ENCODE peak calls at places on chromosomes 3 and 15, in nine cellular contexts. Q is neural progenitor cell, K is fibroblast of mammary gland, S is transverse colon, T is astrocyte of the cerebellum, E is fibroblast of pulmonary artery, D is fibroblast of lung, J is ovary, I is dorsolateral prefrontal cortex. M is an unnamed sample.

GRCh38 chr15:74381481-74381880 is 14.0 kb upstream of the CYP11A1 start:
- DNase-seq in Q (no peak), K (no peak), S (no peak), T (no peak), E (no peak), D (no peak), J (no peak), I (no peak), M (no peak)

GRCh38 chr3:128313181-128313725 is 153.4 kb downstream of the DNAJB8 start:
- DNase-seq in Q (no peak), K (no peak), S (no peak), T (no peak), E (no peak), D (no peak), J (no peak), I (no peak), M (no peak)

GRCh38 chr3:121482651-121483050 is 63.1 kb downstream of the POLQ start:
- DNase-seq in Q (no peak), K (peak), S (no peak), T (peak), E (peak), D (peak), J (no peak), I (no peak), M (peak)

GRCh38 chr3:190807719-190808375 is 54.6 kb downstream of the GMNC start:
- DNase-seq in Q (no peak), K (peak), S (no peak), T (no peak), E (peak), D (no peak), J (peak), I (peak), M (no peak)

GRCh38 chr3:140276698-140277097 is 341.7 kb downstream of the CLSTN2 start:
- DNase-seq in Q (peak), K (peak), S (no peak), T (no peak), E (peak), D (peak), J (no peak), I (no peak), M (no peak)

GRCh38 chr3:141020139-141020940 is 30.8 kb upstream of the SPSB4 start:
- DNase-seq in Q (no peak), K (peak), S (no peak), T (peak), E (no peak), D (peak), J (no peak), I (no peak), M (no peak)

GRCh38 chr3:160758929-160759577 is 3.0 kb downstream of the PPM1L start:
- DNase-seq in Q (no peak), K (no peak), S (no peak), T (no peak), E (no peak), D (no peak), J (no peak), I (no peak), M (no peak)

GRCh38 chr15:81877533-81878227 is 168.1 kb downstream of the MEX3B start:
- DNase-seq in Q (peak), K (no peak), S (no peak), T (no peak), E (no peak), D (no peak), J (no peak), I (no peak), M (no peak)

GRCh38 chr3:32146669-32147315 is 40.4 kb downstream of the GPD1L start:
- DNase-seq in Q (no peak), K (no peak), S (no peak), T (no peak), E (no peak), D (no peak), J (no peak), I (no peak), M (no peak)

GRCh38 chr15:89112341-89112971 is 24.2 kb downstream of the ABHD2 start:
- DNase-seq in Q (no peak), K (peak), S (peak), T (no peak), E (no peak), D (peak), J (no peak), I (no peak), M (no peak)

GRCh38 chr15:77013786-77014136 is 18.8 kb downstream of the PSTPIP1 start:
- DNase-seq in Q (no peak), K (no peak), S (peak), T (no peak), E (no peak), D (no peak), J (no peak), I (no peak), M (no peak)

GRCh38 chr3:143755978-143756377 is 92.3 kb downstream of the SLC9A9 start:
- DNase-seq in Q (no peak), K (no peak), S (no peak), T (no peak), E (no peak), D (no peak), J (no peak), I (no peak), M (no peak)

GRCh38 chr3:143751643-143752178 is 96.6 kb downstream of the SLC9A9 start:
- DNase-seq in Q (no peak), K (no peak), S (no peak), T (no peak), E (no peak), D (no peak), J (no peak), I (no peak), M (no peak)

GRCh38 chr3:143754090-143754489 is 94.2 kb downstream of the SLC9A9 start:
- DNase-seq in Q (no peak), K (no peak), S (no peak), T (no peak), E (no peak), D (no peak), J (no peak), I (no peak), M (no peak)

GRCh38 chr3:143750856-143751255 is 97.4 kb downstream of the SLC9A9 start:
- DNase-seq in Q (no peak), K (no peak), S (no peak), T (no peak), E (no peak), D (no peak), J (no peak), I (no peak), M (no peak)

GRCh38 chr3:143753456-143753855 is 94.8 kb downstream of the SLC9A9 start:
- DNase-seq in Q (no peak), K (no peak), S (no peak), T (no peak), E (no peak), D (no peak), J (no peak), I (no peak), M (no peak)
- H3K4me3 ChIP-seq in Q (no peak), K (no peak), S (no peak), T (no peak), E (no peak), D (no peak), J (no peak), I (no peak), M (no peak)

DNA sequence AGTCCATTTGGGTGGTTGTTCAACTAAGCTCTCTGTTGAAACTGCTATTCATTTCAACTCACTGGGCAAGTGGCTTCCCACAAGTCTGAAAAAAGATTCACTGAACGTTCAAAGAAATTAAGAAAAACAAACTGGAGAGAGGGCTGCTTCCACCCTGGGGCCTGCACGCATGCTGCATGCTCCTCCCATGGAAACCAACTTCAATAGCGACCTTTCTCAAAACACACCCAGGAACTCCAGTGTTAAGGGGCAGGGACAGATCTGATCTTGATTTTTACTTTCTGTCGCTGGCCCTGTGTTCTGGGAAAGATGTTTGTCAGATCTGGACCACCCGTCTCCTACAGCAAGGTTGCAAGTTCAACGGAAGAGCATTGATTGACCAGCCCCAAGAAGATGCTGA is 124.1 kb upstream of the IGF1R start:
- DNase-seq in Q (no peak), K (no peak), S (no peak), T (no peak), E (no peak), D (no peak), J (no peak), I (no peak), M (no peak)
- TF ChIP-seq CTCF in Q (no peak), K (no peak), S (no peak), T (no peak), E (no peak), D (no peak), J (no peak), I (no peak), M (no peak)

GRCh38 chr15:68272797-68273271 is 4.7 kb upstream of the FEM1B start:
- DNase-seq in Q (no peak), K (peak), S (no peak), T (no peak), E (peak), D (peak), J (no peak), I (no peak), M (no peak)

GRCh38 chr15:68276668-68277067 is 877 bp upstream of the FEM1B start:
- DNase-seq in Q (no peak), K (no peak), S (no peak), T (no peak), E (no peak), D (no peak), J (no peak), I (no peak), M (no peak)

GRCh38 chr15:68277131-68277604 is 377 bp upstream of the FEM1B start:
- DNase-seq in Q (peak), K (peak), S (peak), T (peak), E (peak), D (peak), J (no peak), I (peak), M (no peak)

GRCh38 chr15:68274184-68274848 is 3.2 kb upstream of the FEM1B start:
- DNase-seq in Q (no peak), K (no peak), S (no peak), T (no peak), E (no peak), D (no peak), J (no peak), I (no peak), M (no peak)

DNA sequence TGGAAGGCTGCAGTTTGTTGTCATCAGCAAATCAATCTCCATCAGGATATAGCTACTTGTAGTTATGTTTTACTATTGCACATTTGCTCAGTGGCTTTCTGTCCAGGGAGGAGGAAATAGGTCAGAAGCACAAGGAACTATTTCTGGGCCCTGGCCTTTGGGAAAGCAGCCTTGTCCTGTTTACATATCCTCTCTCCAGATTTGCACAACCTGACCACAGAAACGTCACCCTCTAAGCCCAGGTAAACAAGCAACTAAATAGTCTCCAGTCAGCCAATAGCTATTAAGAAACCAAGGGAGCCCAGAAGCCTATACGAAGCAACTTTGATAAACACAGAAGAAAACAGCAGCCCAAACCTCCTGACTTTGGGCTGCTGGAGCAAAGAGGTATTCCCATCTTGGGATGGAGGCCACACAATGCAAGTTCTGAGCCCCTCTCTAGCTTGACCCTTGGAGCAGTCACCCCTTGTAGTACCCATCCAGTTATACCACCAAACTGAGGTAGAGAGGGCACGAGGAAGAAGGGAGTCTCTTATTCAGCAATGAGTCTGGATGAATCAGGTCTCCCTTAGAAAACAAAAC is 2.3 kb upstream of the FEM1B start:
- DNase-seq in Q (no peak), K (no peak), S (no peak), T (no peak), E (no peak), D (no peak), J (no peak), I (no peak), M (no peak)
- H3K4me3 ChIP-seq in Q (no peak), K (no peak), S (no peak), T (no peak), E (no peak), D (no peak), J (no peak), I (no peak), M (no peak)

GRCh38 chr3:10553586-10554235 is 48.3 kb upstream of the ATP2B2 start:
- DNase-seq in Q (peak), K (no peak), S (no peak), T (no peak), E (peak), D (peak), J (no peak), I (no peak), M (no peak)
- TF ChIP-seq CTCF in Q (no peak), K (no peak), S (no peak), T (no peak), E (no peak), D (no peak), J (no peak), I (no peak), M (no peak)

DNA sequence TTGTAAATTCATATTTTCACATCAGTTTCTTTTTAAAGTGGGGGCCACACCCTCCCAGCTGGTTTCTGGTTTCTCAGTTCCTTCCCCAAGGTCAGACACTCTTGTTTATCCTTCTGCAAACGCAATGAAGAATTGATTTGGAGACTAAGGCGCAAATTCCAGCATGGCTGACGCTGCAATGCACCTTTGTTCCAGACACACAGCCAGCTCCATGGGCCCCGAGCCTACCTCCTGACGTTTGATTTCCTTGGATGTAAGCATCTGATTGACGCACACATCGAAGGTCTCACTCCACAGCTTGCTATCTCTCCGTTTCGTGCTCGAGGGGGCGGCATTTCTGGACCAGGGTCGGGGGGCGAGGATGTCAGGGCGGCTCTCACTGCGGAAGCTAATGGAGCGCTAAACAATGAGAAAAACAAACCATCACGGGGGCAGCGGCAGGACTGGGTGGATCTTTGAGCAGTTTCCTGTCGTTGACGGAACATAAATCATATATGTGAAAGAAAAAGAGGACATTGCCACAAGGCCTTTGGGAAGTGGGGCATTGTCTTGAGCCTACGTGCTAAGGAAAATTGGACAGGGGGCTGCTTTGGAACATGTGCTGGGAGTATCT is 46.9 kb downstream of the ARHGEF3 start:
- DNase-seq in Q (no peak), K (no peak), S (peak), T (no peak), E (no peak), D (no peak), J (no peak), I (no peak), M (no peak)
- H3K4me3 ChIP-seq in Q (no peak), K (no peak), S (peak), T (no peak), E (no peak), D (no peak), J (no peak), I (peak), M (no peak)

GRCh38 chr15:33608714-33609113 is 297.9 kb downstream of the RYR3 start:
- DNase-seq in Q (peak), K (peak), S (no peak), T (no peak), E (no peak), D (no peak), J (no peak), I (no peak), M (no peak)
- TF ChIP-seq CTCF in Q (peak), K (peak), S (peak), T (peak), E (peak), D (no peak), J (no peak), I (peak), M (peak)

M was measured in AG09309.